ENCODE peak calls at places on chromosome 22, in nine cellular contexts. One of them, this sample, is unnamed.
A peak's percentile ranks its signal among the peaks of the same experiment; 100 is the strongest.

GRCh38 chr22:42862045-42862734 is 5.1 kb upstream of the ARFGAP3 start:
- DNase-seq in stimulated activated naive CD8-positive, alpha-beta T cell treated with anti-CD3 and anti-CD28 coated beads, Interleukin-15, amount 100 ng/mL, for 72 hours: no peak
- DNase-seq in upper lobe of right lung: no peak
- DNase-seq in COLO829: no peak
- DNase-seq in thoracic aorta: no peak
- DNase-seq in GM03348: no peak
- DNase-seq in hypothalamus: no peak
- DNase-seq in stimulated activated CD4-positive, alpha-beta T cell treated with anti-CD3 and anti-CD28 coated beads, Interleukin-12 subunit alpha, Interleukin-12 subunit beta, amount 100 ng/mL, for 48 hours: no peak
- DNase-seq in GM23338: no peak
- DNase-seq in this sample: no peak

GRCh38 chr22:45771711-45772110 is 100.1 kb downstream of the ATXN10 start:
- DNase-seq in GM23338: no peak
- DNase-seq in thoracic aorta: no peak
- DNase-seq in upper lobe of right lung: no peak
- DNase-seq in stimulated activated naive CD8-positive, alpha-beta T cell treated with anti-CD3 and anti-CD28 coated beads, Interleukin-15, amount 100 ng/mL, for 72 hours: no peak
- DNase-seq in COLO829: no peak
- DNase-seq in hypothalamus: no peak
- DNase-seq in GM03348: no peak
- DNase-seq in stimulated activated CD4-positive, alpha-beta T cell treated with anti-CD3 and anti-CD28 coated beads, Interleukin-12 subunit alpha, Interleukin-12 subunit beta, amount 100 ng/mL, for 48 hours: no peak
- DNase-seq in this sample: no peak

GRCh38 chr22:47155131-47155885 is 392.9 kb downstream of the TBC1D22A start:
- DNase-seq in hypothalamus: no peak
- DNase-seq in upper lobe of right lung: no peak
- DNase-seq in GM03348: no peak
- DNase-seq in COLO829: no peak
- DNase-seq in stimulated activated naive CD8-positive, alpha-beta T cell treated with anti-CD3 and anti-CD28 coated beads, Interleukin-15, amount 100 ng/mL, for 72 hours: no peak
- DNase-seq in thoracic aorta: no peak
- DNase-seq in GM23338: no peak
- DNase-seq in stimulated activated CD4-positive, alpha-beta T cell treated with anti-CD3 and anti-CD28 coated beads, Interleukin-12 subunit alpha, Interleukin-12 subunit beta, amount 100 ng/mL, for 48 hours: no peak
- DNase-seq in this sample: no peak

GRCh38 chr22:39478461-39478860 is 21.6 kb downstream of the MGAT3 start:
- DNase-seq in stimulated activated CD4-positive, alpha-beta T cell treated with anti-CD3 and anti-CD28 coated beads, Interleukin-12 subunit alpha, Interleukin-12 subunit beta, amount 100 ng/mL, for 48 hours: no peak
- DNase-seq in hypothalamus: no peak
- DNase-seq in COLO829: peak; percentile 35
- DNase-seq in thoracic aorta: no peak
- DNase-seq in upper lobe of right lung: no peak
- DNase-seq in GM03348: no peak
- DNase-seq in GM23338: peak; percentile 80
- DNase-seq in stimulated activated naive CD8-positive, alpha-beta T cell treated with anti-CD3 and anti-CD28 coated beads, Interleukin-15, amount 100 ng/mL, for 72 hours: no peak
- DNase-seq in this sample: no peak

GRCh38 chr22:46367707-46368191 is 32.2 kb downstream of the TRMU start:
- DNase-seq in thoracic aorta: no peak
- DNase-seq in GM03348: peak; percentile 92
- DNase-seq in GM23338: peak; percentile 87
- DNase-seq in stimulated activated naive CD8-positive, alpha-beta T cell treated with anti-CD3 and anti-CD28 coated beads, Interleukin-15, amount 100 ng/mL, for 72 hours: peak; percentile 72
- DNase-seq in stimulated activated CD4-positive, alpha-beta T cell treated with anti-CD3 and anti-CD28 coated beads, Interleukin-12 subunit alpha, Interleukin-12 subunit beta, amount 100 ng/mL, for 48 hours: peak; percentile 59
- DNase-seq in upper lobe of right lung: peak; percentile 89
- DNase-seq in hypothalamus: no peak
- DNase-seq in COLO829: peak; percentile 80
- DNase-seq in this sample: peak; percentile 77

GRCh38 chr22:21972293-21972779 is 10.3 kb downstream of the TOP3B start:
- DNase-seq in COLO829: peak; percentile 72
- DNase-seq in hypothalamus: no peak
- DNase-seq in GM03348: peak; percentile 84
- DNase-seq in thoracic aorta: no peak
- DNase-seq in GM23338: peak; percentile 75
- DNase-seq in stimulated activated naive CD8-positive, alpha-beta T cell treated with anti-CD3 and anti-CD28 coated beads, Interleukin-15, amount 100 ng/mL, for 72 hours: peak; percentile 50
- DNase-seq in upper lobe of right lung: no peak
- DNase-seq in stimulated activated CD4-positive, alpha-beta T cell treated with anti-CD3 and anti-CD28 coated beads, Interleukin-12 subunit alpha, Interleukin-12 subunit beta, amount 100 ng/mL, for 48 hours: peak; percentile 28
- DNase-seq in this sample: no peak

GRCh38 chr22:47043835-47044721 is 281.6 kb downstream of the TBC1D22A start:
- DNase-seq in hypothalamus: no peak
- DNase-seq in COLO829: peak; percentile 60
- DNase-seq in GM23338: peak; percentile 49
- DNase-seq in stimulated activated CD4-positive, alpha-beta T cell treated with anti-CD3 and anti-CD28 coated beads, Interleukin-12 subunit alpha, Interleukin-12 subunit beta, amount 100 ng/mL, for 48 hours: no peak
- DNase-seq in GM03348: peak; percentile 47
- DNase-seq in thoracic aorta: no peak
- DNase-seq in upper lobe of right lung: peak; percentile 66
- DNase-seq in stimulated activated naive CD8-positive, alpha-beta T cell treated with anti-CD3 and anti-CD28 coated beads, Interleukin-15, amount 100 ng/mL, for 72 hours: no peak
- DNase-seq in this sample: no peak

GRCh38 chr22:30649430-30650007 is 13.9 kb downstream of the SLC35E4 start:
- DNase-seq in stimulated activated naive CD8-positive, alpha-beta T cell treated with anti-CD3 and anti-CD28 coated beads, Interleukin-15, amount 100 ng/mL, for 72 hours: peak; percentile 83
- DNase-seq in upper lobe of right lung: no peak
- DNase-seq in hypothalamus: no peak
- DNase-seq in GM03348: peak; percentile 78
- DNase-seq in COLO829: no peak
- DNase-seq in GM23338: no peak
- DNase-seq in stimulated activated CD4-positive, alpha-beta T cell treated with anti-CD3 and anti-CD28 coated beads, Interleukin-12 subunit alpha, Interleukin-12 subunit beta, amount 100 ng/mL, for 48 hours: peak; percentile 88
- DNase-seq in thoracic aorta: no peak
- DNase-seq in this sample: no peak

GRCh38 chr22:18057568-18058209 is 20.1 kb upstream of the PEX26 start:
- DNase-seq in thoracic aorta: peak; percentile 84
- DNase-seq in GM23338: no peak
- DNase-seq in hypothalamus: no peak
- DNase-seq in stimulated activated naive CD8-positive, alpha-beta T cell treated with anti-CD3 and anti-CD28 coated beads, Interleukin-15, amount 100 ng/mL, for 72 hours: no peak
- DNase-seq in stimulated activated CD4-positive, alpha-beta T cell treated with anti-CD3 and anti-CD28 coated beads, Interleukin-12 subunit alpha, Interleukin-12 subunit beta, amount 100 ng/mL, for 48 hours: no peak
- DNase-seq in COLO829: peak; percentile 81
- DNase-seq in GM03348: peak; percentile 81
- DNase-seq in upper lobe of right lung: peak; percentile 28
- DNase-seq in this sample: peak; percentile 82

GRCh38 chr22:19800761-19801244 is 40.2 kb downstream of the TBX1 start:
- DNase-seq in stimulated activated naive CD8-positive, alpha-beta T cell treated with anti-CD3 and anti-CD28 coated beads, Interleukin-15, amount 100 ng/mL, for 72 hours: no peak
- DNase-seq in COLO829: no peak
- DNase-seq in hypothalamus: no peak
- DNase-seq in stimulated activated CD4-positive, alpha-beta T cell treated with anti-CD3 and anti-CD28 coated beads, Interleukin-12 subunit alpha, Interleukin-12 subunit beta, amount 100 ng/mL, for 48 hours: no peak
- DNase-seq in GM23338: peak; percentile 63
- DNase-seq in thoracic aorta: no peak
- DNase-seq in upper lobe of right lung: no peak
- DNase-seq in GM03348: peak; percentile 62
- DNase-seq in this sample: no peak

GRCh38 chr22:26615149-26615548 is 2.7 kb downstream of the CRYBB1 start:
- DNase-seq in stimulated activated naive CD8-positive, alpha-beta T cell treated with anti-CD3 and anti-CD28 coated beads, Interleukin-15, amount 100 ng/mL, for 72 hours: no peak
- DNase-seq in upper lobe of right lung: no peak
- DNase-seq in thoracic aorta: no peak
- DNase-seq in GM03348: no peak
- DNase-seq in stimulated activated CD4-positive, alpha-beta T cell treated with anti-CD3 and anti-CD28 coated beads, Interleukin-12 subunit alpha, Interleukin-12 subunit beta, amount 100 ng/mL, for 48 hours: no peak
- DNase-seq in GM23338: no peak
- DNase-seq in hypothalamus: no peak
- DNase-seq in COLO829: no peak
- DNase-seq in this sample: no peak

GRCh38 chr22:48141301-48141700 is 1378.9 kb downstream of the TBC1D22A start:
- DNase-seq in stimulated activated CD4-positive, alpha-beta T cell treated with anti-CD3 and anti-CD28 coated beads, Interleukin-12 subunit alpha, Interleukin-12 subunit beta, amount 100 ng/mL, for 48 hours: no peak
- DNase-seq in hypothalamus: no peak
- DNase-seq in upper lobe of right lung: no peak
- DNase-seq in GM23338: no peak
- DNase-seq in stimulated activated naive CD8-positive, alpha-beta T cell treated with anti-CD3 and anti-CD28 coated beads, Interleukin-15, amount 100 ng/mL, for 72 hours: no peak
- DNase-seq in COLO829: no peak
- DNase-seq in GM03348: no peak
- DNase-seq in thoracic aorta: no peak
- DNase-seq in this sample: no peak

GRCh38 chr22:49730656-49731055 is 97.0 kb downstream of the BRD1 start:
- DNase-seq in upper lobe of right lung: no peak
- DNase-seq in stimulated activated CD4-positive, alpha-beta T cell treated with anti-CD3 and anti-CD28 coated beads, Interleukin-12 subunit alpha, Interleukin-12 subunit beta, amount 100 ng/mL, for 48 hours: no peak
- DNase-seq in hypothalamus: no peak
- DNase-seq in COLO829: no peak
- DNase-seq in stimulated activated naive CD8-positive, alpha-beta T cell treated with anti-CD3 and anti-CD28 coated beads, Interleukin-15, amount 100 ng/mL, for 72 hours: no peak
- DNase-seq in thoracic aorta: no peak
- DNase-seq in GM23338: no peak
- DNase-seq in GM03348: no peak
- DNase-seq in this sample: no peak

GRCh38 chr22:19442166-19442565 is 5.3 kb downstream of the C22orf39 start:
- DNase-seq in hypothalamus: no peak
- DNase-seq in GM03348: no peak
- DNase-seq in stimulated activated naive CD8-positive, alpha-beta T cell treated with anti-CD3 and anti-CD28 coated beads, Interleukin-15, amount 100 ng/mL, for 72 hours: no peak
- DNase-seq in stimulated activated CD4-positive, alpha-beta T cell treated with anti-CD3 and anti-CD28 coated beads, Interleukin-12 subunit alpha, Interleukin-12 subunit beta, amount 100 ng/mL, for 48 hours: no peak
- DNase-seq in GM23338: no peak
- DNase-seq in thoracic aorta: no peak
- DNase-seq in upper lobe of right lung: no peak
- DNase-seq in COLO829: no peak
- DNase-seq in this sample: no peak

GRCh38 chr22:42202669-42203068 is 67.8 kb downstream of the TCF20 start:
- DNase-seq in GM03348: no peak
- DNase-seq in hypothalamus: no peak
- DNase-seq in GM23338: no peak
- DNase-seq in upper lobe of right lung: no peak
- DNase-seq in thoracic aorta: no peak
- DNase-seq in stimulated activated naive CD8-positive, alpha-beta T cell treated with anti-CD3 and anti-CD28 coated beads, Interleukin-15, amount 100 ng/mL, for 72 hours: peak; percentile 26
- DNase-seq in COLO829: no peak
- DNase-seq in stimulated activated CD4-positive, alpha-beta T cell treated with anti-CD3 and anti-CD28 coated beads, Interleukin-12 subunit alpha, Interleukin-12 subunit beta, amount 100 ng/mL, for 48 hours: peak; percentile 27
- DNase-seq in this sample: no peak

GRCh38 chr22:42895087-42895486 is 38.0 kb upstream of the ARFGAP3 start:
- DNase-seq in stimulated activated naive CD8-positive, alpha-beta T cell treated with anti-CD3 and anti-CD28 coated beads, Interleukin-15, amount 100 ng/mL, for 72 hours: peak; percentile 28
- DNase-seq in hypothalamus: no peak
- DNase-seq in GM03348: no peak
- DNase-seq in thoracic aorta: no peak
- DNase-seq in upper lobe of right lung: no peak
- DNase-seq in COLO829: no peak
- DNase-seq in GM23338: no peak
- DNase-seq in stimulated activated CD4-positive, alpha-beta T cell treated with anti-CD3 and anti-CD28 coated beads, Interleukin-12 subunit alpha, Interleukin-12 subunit beta, amount 100 ng/mL, for 48 hours: no peak
- DNase-seq in this sample: no peak

GRCh38 chr22:30823015-30823370 is 128.3 kb downstream of the OSBP2 start:
- DNase-seq in upper lobe of right lung: peak; percentile 40
- DNase-seq in stimulated activated naive CD8-positive, alpha-beta T cell treated with anti-CD3 and anti-CD28 coated beads, Interleukin-15, amount 100 ng/mL, for 72 hours: no peak
- DNase-seq in COLO829: no peak
- DNase-seq in GM23338: peak; percentile 70
- DNase-seq in stimulated activated CD4-positive, alpha-beta T cell treated with anti-CD3 and anti-CD28 coated beads, Interleukin-12 subunit alpha, Interleukin-12 subunit beta, amount 100 ng/mL, for 48 hours: no peak
- DNase-seq in hypothalamus: no peak
- DNase-seq in thoracic aorta: no peak
- DNase-seq in GM03348: no peak
- DNase-seq in this sample: no peak

GRCh38 chr22:45469573-45470383 is 32.9 kb upstream of the FBLN1 start:
- DNase-seq in stimulated activated naive CD8-positive, alpha-beta T cell treated with anti-CD3 and anti-CD28 coated beads, Interleukin-15, amount 100 ng/mL, for 72 hours: no peak
- DNase-seq in GM23338: no peak
- DNase-seq in stimulated activated CD4-positive, alpha-beta T cell treated with anti-CD3 and anti-CD28 coated beads, Interleukin-12 subunit alpha, Interleukin-12 subunit beta, amount 100 ng/mL, for 48 hours: no peak
- DNase-seq in COLO829: no peak
- DNase-seq in hypothalamus: no peak
- DNase-seq in upper lobe of right lung: no peak
- DNase-seq in thoracic aorta: no peak
- DNase-seq in GM03348: peak; percentile 52
- DNase-seq in this sample: peak; percentile 32

GRCh38 chr22:23675502-23676415 is 15.1 kb upstream of the RGL4 start:
- DNase-seq in GM03348: no peak
- DNase-seq in COLO829: no peak
- DNase-seq in GM23338: no peak
- DNase-seq in stimulated activated naive CD8-positive, alpha-beta T cell treated with anti-CD3 and anti-CD28 coated beads, Interleukin-15, amount 100 ng/mL, for 72 hours: no peak
- DNase-seq in hypothalamus: no peak
- DNase-seq in stimulated activated CD4-positive, alpha-beta T cell treated with anti-CD3 and anti-CD28 coated beads, Interleukin-12 subunit alpha, Interleukin-12 subunit beta, amount 100 ng/mL, for 48 hours: no peak
- DNase-seq in upper lobe of right lung: peak; percentile 72
- DNase-seq in thoracic aorta: no peak
- DNase-seq in this sample: no peak

GRCh38 chr22:46774456-46775363 is 12.3 kb downstream of the TBC1D22A start:
- DNase-seq in hypothalamus: no peak
- DNase-seq in stimulated activated naive CD8-positive, alpha-beta T cell treated with anti-CD3 and anti-CD28 coated beads, Interleukin-15, amount 100 ng/mL, for 72 hours: no peak
- DNase-seq in COLO829: no peak
- DNase-seq in upper lobe of right lung: no peak
- DNase-seq in GM03348: no peak
- DNase-seq in thoracic aorta: no peak
- DNase-seq in stimulated activated CD4-positive, alpha-beta T cell treated with anti-CD3 and anti-CD28 coated beads, Interleukin-12 subunit alpha, Interleukin-12 subunit beta, amount 100 ng/mL, for 48 hours: peak; percentile 32
- DNase-seq in GM23338: no peak
- DNase-seq in this sample: no peak

GRCh38 chr22:35835267-35835997 is 117.8 kb downstream of the APOL5 start:
- DNase-seq in hypothalamus: no peak
- DNase-seq in upper lobe of right lung: no peak
- DNase-seq in GM23338: no peak
- DNase-seq in COLO829: no peak
- DNase-seq in thoracic aorta: no peak
- DNase-seq in stimulated activated naive CD8-positive, alpha-beta T cell treated with anti-CD3 and anti-CD28 coated beads, Interleukin-15, amount 100 ng/mL, for 72 hours: no peak
- DNase-seq in stimulated activated CD4-positive, alpha-beta T cell treated with anti-CD3 and anti-CD28 coated beads, Interleukin-12 subunit alpha, Interleukin-12 subunit beta, amount 100 ng/mL, for 48 hours: no peak
- DNase-seq in GM03348: peak; percentile 21
- DNase-seq in this sample: no peak

GRCh38 chr22:47354668-47355387 is 592.4 kb downstream of the TBC1D22A start:
- DNase-seq in upper lobe of right lung: no peak
- DNase-seq in GM03348: no peak
- DNase-seq in hypothalamus: no peak
- DNase-seq in stimulated activated naive CD8-positive, alpha-beta T cell treated with anti-CD3 and anti-CD28 coated beads, Interleukin-15, amount 100 ng/mL, for 72 hours: no peak
- DNase-seq in thoracic aorta: no peak
- DNase-seq in COLO829: no peak
- DNase-seq in GM23338: no peak
- DNase-seq in stimulated activated CD4-positive, alpha-beta T cell treated with anti-CD3 and anti-CD28 coated beads, Interleukin-12 subunit alpha, Interleukin-12 subunit beta, amount 100 ng/mL, for 48 hours: no peak
- DNase-seq in this sample: no peak

GRCh38 chr22:46106279-46107022 is 43.9 kb upstream of the PPARA start:
- DNase-seq in hypothalamus: no peak
- DNase-seq in upper lobe of right lung: no peak
- DNase-seq in GM23338: no peak
- DNase-seq in stimulated activated naive CD8-positive, alpha-beta T cell treated with anti-CD3 and anti-CD28 coated beads, Interleukin-15, amount 100 ng/mL, for 72 hours: no peak
- DNase-seq in thoracic aorta: no peak
- DNase-seq in GM03348: no peak
- DNase-seq in stimulated activated CD4-positive, alpha-beta T cell treated with anti-CD3 and anti-CD28 coated beads, Interleukin-12 subunit alpha, Interleukin-12 subunit beta, amount 100 ng/mL, for 48 hours: no peak
- DNase-seq in COLO829: no peak
- DNase-seq in this sample: no peak

GRCh38 chr22:35733742-35734516 is 16.3 kb downstream of the APOL5 start:
- DNase-seq in thoracic aorta: no peak
- DNase-seq in GM23338: no peak
- DNase-seq in upper lobe of right lung: no peak
- DNase-seq in hypothalamus: no peak
- DNase-seq in stimulated activated CD4-positive, alpha-beta T cell treated with anti-CD3 and anti-CD28 coated beads, Interleukin-12 subunit alpha, Interleukin-12 subunit beta, amount 100 ng/mL, for 48 hours: no peak
- DNase-seq in stimulated activated naive CD8-positive, alpha-beta T cell treated with anti-CD3 and anti-CD28 coated beads, Interleukin-15, amount 100 ng/mL, for 72 hours: no peak
- DNase-seq in COLO829: no peak
- DNase-seq in GM03348: no peak
- DNase-seq in this sample: no peak

GRCh38 chr22:19352217-19352616 is 60.7 kb upstream of the CLTCL1 start:
- DNase-seq in stimulated activated naive CD8-positive, alpha-beta T cell treated with anti-CD3 and anti-CD28 coated beads, Interleukin-15, amount 100 ng/mL, for 72 hours: no peak
- DNase-seq in COLO829: no peak
- DNase-seq in upper lobe of right lung: no peak
- DNase-seq in stimulated activated CD4-positive, alpha-beta T cell treated with anti-CD3 and anti-CD28 coated beads, Interleukin-12 subunit alpha, Interleukin-12 subunit beta, amount 100 ng/mL, for 48 hours: no peak
- DNase-seq in hypothalamus: no peak
- DNase-seq in thoracic aorta: no peak
- DNase-seq in GM23338: no peak
- DNase-seq in GM03348: no peak
- DNase-seq in this sample: no peak

GRCh38 chr22:39306456-39307361 is 12.7 kb downstream of the RPL3 start:
- DNase-seq in hypothalamus: no peak
- DNase-seq in stimulated activated naive CD8-positive, alpha-beta T cell treated with anti-CD3 and anti-CD28 coated beads, Interleukin-15, amount 100 ng/mL, for 72 hours: peak; percentile 48
- DNase-seq in COLO829: no peak
- DNase-seq in upper lobe of right lung: no peak
- DNase-seq in GM03348: no peak
- DNase-seq in thoracic aorta: no peak
- DNase-seq in GM23338: peak; percentile 83
- DNase-seq in stimulated activated CD4-positive, alpha-beta T cell treated with anti-CD3 and anti-CD28 coated beads, Interleukin-12 subunit alpha, Interleukin-12 subunit beta, amount 100 ng/mL, for 48 hours: no peak
- DNase-seq in this sample: no peak

GRCh38 chr22:39972656-39973055 is 12.5 kb downstream of the TMA7B start:
- DNase-seq in upper lobe of right lung: no peak
- DNase-seq in COLO829: no peak
- DNase-seq in GM03348: no peak
- DNase-seq in thoracic aorta: no peak
- DNase-seq in stimulated activated CD4-positive, alpha-beta T cell treated with anti-CD3 and anti-CD28 coated beads, Interleukin-12 subunit alpha, Interleukin-12 subunit beta, amount 100 ng/mL, for 48 hours: no peak
- DNase-seq in stimulated activated naive CD8-positive, alpha-beta T cell treated with anti-CD3 and anti-CD28 coated beads, Interleukin-15, amount 100 ng/mL, for 72 hours: no peak
- DNase-seq in GM23338: no peak
- DNase-seq in hypothalamus: no peak
- DNase-seq in this sample: no peak

GRCh38 chr22:43412808-43413785 is 1.3 kb downstream of the MPPED1 start:
- DNase-seq in stimulated activated naive CD8-positive, alpha-beta T cell treated with anti-CD3 and anti-CD28 coated beads, Interleukin-15, amount 100 ng/mL, for 72 hours: no peak
- DNase-seq in upper lobe of right lung: no peak
- DNase-seq in COLO829: no peak
- DNase-seq in GM03348: no peak
- DNase-seq in stimulated activated CD4-positive, alpha-beta T cell treated with anti-CD3 and anti-CD28 coated beads, Interleukin-12 subunit alpha, Interleukin-12 subunit beta, amount 100 ng/mL, for 48 hours: no peak
- DNase-seq in thoracic aorta: no peak
- DNase-seq in GM23338: no peak
- DNase-seq in hypothalamus: no peak
- DNase-seq in this sample: no peak

GRCh38 chr22:41478891-41479521 is 10.1 kb downstream of the ACO2 start:
- DNase-seq in hypothalamus: no peak
- DNase-seq in GM03348: no peak
- DNase-seq in stimulated activated naive CD8-positive, alpha-beta T cell treated with anti-CD3 and anti-CD28 coated beads, Interleukin-15, amount 100 ng/mL, for 72 hours: no peak
- DNase-seq in COLO829: no peak
- DNase-seq in stimulated activated CD4-positive, alpha-beta T cell treated with anti-CD3 and anti-CD28 coated beads, Interleukin-12 subunit alpha, Interleukin-12 subunit beta, amount 100 ng/mL, for 48 hours: no peak
- DNase-seq in upper lobe of right lung: peak; percentile 68
- DNase-seq in thoracic aorta: no peak
- DNase-seq in GM23338: no peak
- DNase-seq in this sample: no peak

GRCh38 chr22:22935546-22936157 is 48.0 kb downstream of the IGLL5 start:
- DNase-seq in upper lobe of right lung: no peak
- DNase-seq in stimulated activated CD4-positive, alpha-beta T cell treated with anti-CD3 and anti-CD28 coated beads, Interleukin-12 subunit alpha, Interleukin-12 subunit beta, amount 100 ng/mL, for 48 hours: no peak
- DNase-seq in COLO829: no peak
- DNase-seq in hypothalamus: no peak
- DNase-seq in GM23338: peak; percentile 24
- DNase-seq in GM03348: no peak
- DNase-seq in thoracic aorta: no peak
- DNase-seq in stimulated activated naive CD8-positive, alpha-beta T cell treated with anti-CD3 and anti-CD28 coated beads, Interleukin-15, amount 100 ng/mL, for 72 hours: peak; percentile 29
- DNase-seq in this sample: no peak

GRCh38 chr22:24303007-24303406 is 32.4 kb downstream of the SPECC1L start:
- DNase-seq in GM23338: no peak
- DNase-seq in thoracic aorta: no peak
- DNase-seq in stimulated activated CD4-positive, alpha-beta T cell treated with anti-CD3 and anti-CD28 coated beads, Interleukin-12 subunit alpha, Interleukin-12 subunit beta, amount 100 ng/mL, for 48 hours: no peak
- DNase-seq in stimulated activated naive CD8-positive, alpha-beta T cell treated with anti-CD3 and anti-CD28 coated beads, Interleukin-15, amount 100 ng/mL, for 72 hours: no peak
- DNase-seq in hypothalamus: no peak
- DNase-seq in upper lobe of right lung: no peak
- DNase-seq in GM03348: no peak
- DNase-seq in COLO829: no peak
- DNase-seq in this sample: no peak

This sample was measured in sciatic nerve.